ENCODE peak calls at places on chromosomes 4 and X, in eight cellular contexts. One of them, this sample, is unnamed.

GRCh38 chr4:140426610-140427103 is 791 bp downstream of the CLGN start:
- DNase-seq in CD4-positive, alpha-beta T cell: no peak
- DNase-seq in mammary epithelial cell: no peak
- DNase-seq in brain microvascular endothelial cell: no peak
- DNase-seq in CD8-positive, alpha-beta memory T cell: no peak
- DNase-seq in HL-60: no peak
- DNase-seq in colonic mucosa: no peak
- DNase-seq in adrenal gland: no peak
- DNase-seq in this sample: no peak

GRCh38 chrX:9538544-9539045 is 73.7 kb downstream of the TBL1X start:
- DNase-seq in CD4-positive, alpha-beta T cell: no peak
- DNase-seq in mammary epithelial cell: no peak
- DNase-seq in brain microvascular endothelial cell: no peak
- DNase-seq in CD8-positive, alpha-beta memory T cell: no peak
- DNase-seq in HL-60: no peak
- DNase-seq in colonic mucosa: peak; percentile 44
- DNase-seq in adrenal gland: no peak
- DNase-seq in this sample: no peak

GRCh38 chr4:1326751-1327525 is 20.1 kb upstream of the UVSSA start:
- DNase-seq in CD4-positive, alpha-beta T cell: no peak
- DNase-seq in mammary epithelial cell: no peak
- DNase-seq in brain microvascular endothelial cell: no peak
- DNase-seq in CD8-positive, alpha-beta memory T cell: no peak
- DNase-seq in HL-60: no peak
- DNase-seq in colonic mucosa: no peak
- DNase-seq in adrenal gland: no peak
- DNase-seq in this sample: no peak

GRCh38 chr4:146330392-146330791 is 116.1 kb downstream of the REELD1 start:
- DNase-seq in CD4-positive, alpha-beta T cell: no peak
- DNase-seq in mammary epithelial cell: peak; percentile 41
- DNase-seq in brain microvascular endothelial cell: no peak
- DNase-seq in CD8-positive, alpha-beta memory T cell: no peak
- DNase-seq in HL-60: no peak
- DNase-seq in colonic mucosa: no peak
- DNase-seq in adrenal gland: no peak
- DNase-seq in this sample: no peak

GRCh38 chr4:30294295-30294694 is 425.9 kb upstream of the PCDH7 start:
- DNase-seq in CD4-positive, alpha-beta T cell: no peak
- DNase-seq in mammary epithelial cell: no peak
- DNase-seq in brain microvascular endothelial cell: no peak
- DNase-seq in CD8-positive, alpha-beta memory T cell: no peak
- DNase-seq in HL-60: no peak
- DNase-seq in colonic mucosa: no peak
- DNase-seq in adrenal gland: no peak
- DNase-seq in this sample: no peak

GRCh38 chr4:93776386-93777080 is 52.0 kb upstream of the ATOH1 start:
- DNase-seq in CD4-positive, alpha-beta T cell: no peak
- DNase-seq in mammary epithelial cell: peak; percentile 87
- DNase-seq in brain microvascular endothelial cell: peak; percentile 11
- DNase-seq in CD8-positive, alpha-beta memory T cell: no peak
- DNase-seq in HL-60: no peak
- DNase-seq in colonic mucosa: no peak
- DNase-seq in adrenal gland: no peak
- DNase-seq in this sample: peak; percentile 77

GRCh38 chrX:132614297-132614696 is 125.5 kb upstream of the MBNL3 start:
- DNase-seq in CD4-positive, alpha-beta T cell: no peak
- DNase-seq in mammary epithelial cell: no peak
- DNase-seq in brain microvascular endothelial cell: no peak
- DNase-seq in CD8-positive, alpha-beta memory T cell: no peak
- DNase-seq in HL-60: no peak
- DNase-seq in colonic mucosa: no peak
- DNase-seq in adrenal gland: no peak
- DNase-seq in this sample: no peak

GRCh38 chrX:131262738-131263679 is 26.1 kb downstream of the IGSF1 start:
- DNase-seq in CD4-positive, alpha-beta T cell: no peak
- DNase-seq in mammary epithelial cell: no peak
- DNase-seq in brain microvascular endothelial cell: no peak
- DNase-seq in CD8-positive, alpha-beta memory T cell: no peak
- DNase-seq in HL-60: peak; percentile 39
- DNase-seq in colonic mucosa: no peak
- DNase-seq in adrenal gland: no peak
- DNase-seq in this sample: no peak

GRCh38 chrX:9862525-9862924 is 76.3 kb downstream of the SHROOM2 start:
- DNase-seq in CD4-positive, alpha-beta T cell: no peak
- DNase-seq in mammary epithelial cell: no peak
- DNase-seq in brain microvascular endothelial cell: no peak
- DNase-seq in CD8-positive, alpha-beta memory T cell: no peak
- DNase-seq in HL-60: no peak
- DNase-seq in colonic mucosa: no peak
- DNase-seq in adrenal gland: no peak
- DNase-seq in this sample: no peak

GRCh38 chr4:38359113-38359512 is 304.9 kb upstream of the KLF3 start:
- DNase-seq in CD4-positive, alpha-beta T cell: no peak
- DNase-seq in mammary epithelial cell: no peak
- DNase-seq in brain microvascular endothelial cell: no peak
- DNase-seq in CD8-positive, alpha-beta memory T cell: no peak
- DNase-seq in HL-60: no peak
- DNase-seq in colonic mucosa: no peak
- DNase-seq in adrenal gland: no peak
- DNase-seq in this sample: no peak

GRCh38 chr4:54961357-54961975 is 163.9 kb downstream of the KDR start:
- DNase-seq in CD4-positive, alpha-beta T cell: no peak
- DNase-seq in mammary epithelial cell: peak; percentile 14
- DNase-seq in brain microvascular endothelial cell: peak; percentile 48
- DNase-seq in CD8-positive, alpha-beta memory T cell: no peak
- DNase-seq in HL-60: peak; percentile 14
- DNase-seq in colonic mucosa: no peak
- DNase-seq in adrenal gland: no peak
- DNase-seq in this sample: no peak

GRCh38 chr4:1837069-1837468 is 18.9 kb downstream of the LETM1 start:
- DNase-seq in CD4-positive, alpha-beta T cell: no peak
- DNase-seq in mammary epithelial cell: no peak
- DNase-seq in brain microvascular endothelial cell: no peak
- DNase-seq in CD8-positive, alpha-beta memory T cell: no peak
- DNase-seq in HL-60: no peak
- DNase-seq in colonic mucosa: no peak
- DNase-seq in adrenal gland: no peak
- DNase-seq in this sample: no peak

GRCh38 chrX:88903989-88904718 is 157.1 kb downstream of the CPXCR1 start:
- DNase-seq in CD4-positive, alpha-beta T cell: no peak
- DNase-seq in mammary epithelial cell: no peak
- DNase-seq in brain microvascular endothelial cell: no peak
- DNase-seq in CD8-positive, alpha-beta memory T cell: no peak
- DNase-seq in HL-60: no peak
- DNase-seq in colonic mucosa: no peak
- DNase-seq in adrenal gland: no peak
- DNase-seq in this sample: no peak

GRCh38 chrX:56798866-56799864 is 70.1 kb downstream of the NBDY start:
- DNase-seq in CD4-positive, alpha-beta T cell: no peak
- DNase-seq in mammary epithelial cell: no peak
- DNase-seq in brain microvascular endothelial cell: no peak
- DNase-seq in CD8-positive, alpha-beta memory T cell: no peak
- DNase-seq in HL-60: no peak
- DNase-seq in colonic mucosa: peak; percentile 34
- DNase-seq in adrenal gland: peak; percentile 64
- DNase-seq in this sample: no peak

GRCh38 chr4:124044867-124045266 is 648.3 kb downstream of the SPRY1 start:
- DNase-seq in CD4-positive, alpha-beta T cell: no peak
- DNase-seq in mammary epithelial cell: no peak
- DNase-seq in brain microvascular endothelial cell: no peak
- DNase-seq in CD8-positive, alpha-beta memory T cell: no peak
- DNase-seq in HL-60: no peak
- DNase-seq in colonic mucosa: no peak
- DNase-seq in adrenal gland: no peak
- DNase-seq in this sample: no peak

GRCh38 chr4:152041304-152041703 is 280.5 kb upstream of the GATB start:
- DNase-seq in CD4-positive, alpha-beta T cell: no peak
- DNase-seq in mammary epithelial cell: no peak
- DNase-seq in brain microvascular endothelial cell: no peak
- DNase-seq in CD8-positive, alpha-beta memory T cell: no peak
- DNase-seq in HL-60: no peak
- DNase-seq in colonic mucosa: no peak
- DNase-seq in adrenal gland: no peak
- DNase-seq in this sample: no peak

GRCh38 chrX:78652971-78653822 is 5.9 kb downstream of the RTL3 start:
- DNase-seq in CD4-positive, alpha-beta T cell: no peak
- DNase-seq in mammary epithelial cell: peak; percentile 62
- DNase-seq in brain microvascular endothelial cell: peak; percentile 72
- DNase-seq in CD8-positive, alpha-beta memory T cell: no peak
- DNase-seq in HL-60: peak; percentile 86
- DNase-seq in colonic mucosa: no peak
- DNase-seq in adrenal gland: no peak
- DNase-seq in this sample: peak; percentile 14

GRCh38 chr4:75892508-75892907 is 9.7 kb downstream of the PPEF2 start:
- DNase-seq in CD4-positive, alpha-beta T cell: no peak
- DNase-seq in mammary epithelial cell: peak; percentile 5
- DNase-seq in brain microvascular endothelial cell: no peak
- DNase-seq in CD8-positive, alpha-beta memory T cell: no peak
- DNase-seq in HL-60: no peak
- DNase-seq in colonic mucosa: no peak
- DNase-seq in adrenal gland: no peak
- DNase-seq in this sample: no peak

GRCh38 chr4:109276482-109277095 is 25.9 kb downstream of the COL25A1 start:
- DNase-seq in CD4-positive, alpha-beta T cell: no peak
- DNase-seq in mammary epithelial cell: no peak
- DNase-seq in brain microvascular endothelial cell: no peak
- DNase-seq in CD8-positive, alpha-beta memory T cell: no peak
- DNase-seq in HL-60: no peak
- DNase-seq in colonic mucosa: no peak
- DNase-seq in adrenal gland: no peak
- DNase-seq in this sample: no peak

DNA sequence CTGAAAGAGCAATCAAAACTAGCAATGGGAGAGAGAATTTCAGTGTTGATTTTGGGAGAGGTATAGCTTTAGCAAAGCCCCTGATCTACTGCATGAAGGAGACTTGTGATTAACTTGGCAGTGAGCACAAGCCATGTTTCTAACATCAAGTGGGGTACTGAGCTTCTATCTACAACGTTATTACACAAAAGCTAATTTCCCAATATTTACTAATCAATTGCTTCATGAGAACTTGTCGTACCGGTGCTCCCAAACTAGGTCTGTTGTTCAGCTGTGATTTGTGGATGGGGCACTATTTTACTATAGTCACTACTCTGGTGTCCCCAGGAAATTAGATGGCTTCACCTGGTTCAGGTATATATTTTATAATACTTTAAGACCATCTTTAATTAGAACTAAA is 16.2 kb downstream of the ANK2 start:
- DNase-seq in CD4-positive, alpha-beta T cell: no peak
- DNase-seq in mammary epithelial cell: no peak
- DNase-seq in brain microvascular endothelial cell: no peak
- DNase-seq in CD8-positive, alpha-beta memory T cell: no peak
- DNase-seq in HL-60: no peak
- DNase-seq in colonic mucosa: no peak
- DNase-seq in adrenal gland: no peak
- DNase-seq in this sample: no peak
- H3K27ac ChIP-seq in CD4-positive, alpha-beta T cell: no peak overlapping the region
- H3K27ac ChIP-seq in mammary epithelial cell: no peak overlapping the region
- H3K27ac ChIP-seq in brain microvascular endothelial cell: no peak overlapping the region
- H3K27ac ChIP-seq in CD8-positive, alpha-beta memory T cell: no peak overlapping the region
- H3K27ac ChIP-seq in HL-60: no peak overlapping the region
- H3K27ac ChIP-seq in colonic mucosa: no peak overlapping the region
- H3K27ac ChIP-seq in adrenal gland: no peak overlapping the region
- H3K27ac ChIP-seq in this sample: no peak overlapping the region

DNA sequence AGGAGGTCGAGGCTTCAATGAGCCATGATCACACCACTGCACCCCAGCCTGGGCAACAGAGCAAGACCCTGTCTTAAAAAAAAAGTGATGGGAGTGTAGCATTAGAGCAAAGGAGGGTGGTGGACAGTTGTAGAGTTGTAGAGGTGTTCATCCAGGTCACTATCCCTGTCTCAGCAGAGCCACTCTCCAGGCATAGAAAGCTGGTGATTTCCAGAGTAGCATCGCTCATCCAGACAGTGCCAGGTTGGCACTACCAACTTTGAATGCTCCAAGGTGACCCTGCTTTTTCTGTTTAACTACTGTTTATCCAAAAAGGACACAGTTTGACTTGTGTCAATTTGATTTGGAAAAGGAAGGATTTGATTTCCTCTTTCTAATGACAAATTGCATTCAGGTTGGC is 147.3 kb downstream of the USP46 start:
- DNase-seq in CD4-positive, alpha-beta T cell: no peak
- DNase-seq in mammary epithelial cell: no peak
- DNase-seq in brain microvascular endothelial cell: no peak
- DNase-seq in CD8-positive, alpha-beta memory T cell: no peak
- DNase-seq in HL-60: no peak
- DNase-seq in colonic mucosa: no peak
- DNase-seq in adrenal gland: no peak
- DNase-seq in this sample: no peak
- H3K27ac ChIP-seq in CD4-positive, alpha-beta T cell: no peak overlapping the region
- H3K27ac ChIP-seq in mammary epithelial cell: no peak overlapping the region
- H3K27ac ChIP-seq in brain microvascular endothelial cell: no peak overlapping the region
- H3K27ac ChIP-seq in CD8-positive, alpha-beta memory T cell: no peak overlapping the region
- H3K27ac ChIP-seq in HL-60: no peak overlapping the region
- H3K27ac ChIP-seq in colonic mucosa: no peak overlapping the region
- H3K27ac ChIP-seq in adrenal gland: no peak overlapping the region
- H3K27ac ChIP-seq in this sample: no peak overlapping the region

GRCh38 chr4:14700083-14700482 is 302.2 kb upstream of the CPEB2 start:
- DNase-seq in CD4-positive, alpha-beta T cell: no peak
- DNase-seq in mammary epithelial cell: no peak
- DNase-seq in brain microvascular endothelial cell: no peak
- DNase-seq in CD8-positive, alpha-beta memory T cell: no peak
- DNase-seq in HL-60: no peak
- DNase-seq in colonic mucosa: no peak
- DNase-seq in adrenal gland: no peak
- DNase-seq in this sample: no peak
- H3K27ac ChIP-seq in CD4-positive, alpha-beta T cell: no peak overlapping the region
- H3K27ac ChIP-seq in mammary epithelial cell: no peak overlapping the region
- H3K27ac ChIP-seq in brain microvascular endothelial cell: no peak overlapping the region
- H3K27ac ChIP-seq in CD8-positive, alpha-beta memory T cell: no peak overlapping the region
- H3K27ac ChIP-seq in HL-60: no peak overlapping the region
- H3K27ac ChIP-seq in colonic mucosa: no peak overlapping the region
- H3K27ac ChIP-seq in adrenal gland: no peak overlapping the region
- H3K27ac ChIP-seq in this sample: no peak overlapping the region

GRCh38 chr4:184648220-184649025 is 824 bp downstream of the CASP3 start:
- DNase-seq in CD4-positive, alpha-beta T cell: peak; percentile 35
- DNase-seq in mammary epithelial cell: peak; percentile 55
- DNase-seq in brain microvascular endothelial cell: no peak
- DNase-seq in CD8-positive, alpha-beta memory T cell: peak; percentile 27
- DNase-seq in HL-60: peak; percentile 41
- DNase-seq in colonic mucosa: peak; percentile 60
- DNase-seq in adrenal gland: peak; percentile 59
- DNase-seq in this sample: no peak

GRCh38 chr4:184645904-184646610 is 3.2 kb downstream of the CASP3 start:
- DNase-seq in CD4-positive, alpha-beta T cell: no peak
- DNase-seq in mammary epithelial cell: no peak
- DNase-seq in brain microvascular endothelial cell: no peak
- DNase-seq in CD8-positive, alpha-beta memory T cell: no peak
- DNase-seq in HL-60: no peak
- DNase-seq in colonic mucosa: peak; percentile 63
- DNase-seq in adrenal gland: no peak
- DNase-seq in this sample: no peak

GRCh38 chr4:184649026-184649970 is at the start of the genes CASP3 and PRIMPOL:
- DNase-seq in CD4-positive, alpha-beta T cell: peak; percentile 99
- DNase-seq in mammary epithelial cell: peak; percentile 95
- DNase-seq in brain microvascular endothelial cell: peak; percentile 91
- DNase-seq in CD8-positive, alpha-beta memory T cell: peak; percentile 95
- DNase-seq in HL-60: peak; percentile 96
- DNase-seq in colonic mucosa: peak; percentile 98
- DNase-seq in adrenal gland: peak; percentile 97
- DNase-seq in this sample: peak; percentile 79

GRCh38 chr4:184649971-184650855 is 675 bp downstream of the PRIMPOL start:
- DNase-seq in CD4-positive, alpha-beta T cell: no peak
- DNase-seq in mammary epithelial cell: peak; percentile 59
- DNase-seq in brain microvascular endothelial cell: no peak
- DNase-seq in CD8-positive, alpha-beta memory T cell: no peak
- DNase-seq in HL-60: peak; percentile 36
- DNase-seq in colonic mucosa: no peak
- DNase-seq in adrenal gland: peak; percentile 36
- DNase-seq in this sample: no peak

GRCh38 chr4:184647391-184648101 is 1.7 kb downstream of the CASP3 start:
- DNase-seq in CD4-positive, alpha-beta T cell: no peak
- DNase-seq in mammary epithelial cell: peak; percentile 11
- DNase-seq in brain microvascular endothelial cell: no peak
- DNase-seq in CD8-positive, alpha-beta memory T cell: no peak
- DNase-seq in HL-60: no peak
- DNase-seq in colonic mucosa: no peak
- DNase-seq in adrenal gland: no peak
- DNase-seq in this sample: no peak
- H3K27ac ChIP-seq in CD4-positive, alpha-beta T cell: peak overlapping the region; percentile 72
- H3K27ac ChIP-seq in mammary epithelial cell: peak overlapping the region; percentile 73
- H3K27ac ChIP-seq in brain microvascular endothelial cell: peak overlapping the region; percentile 81
- H3K27ac ChIP-seq in CD8-positive, alpha-beta memory T cell: peak overlapping the region; percentile 82
- H3K27ac ChIP-seq in HL-60: no peak overlapping the region
- H3K27ac ChIP-seq in colonic mucosa: peak overlapping the region; percentile 99
- H3K27ac ChIP-seq in adrenal gland: peak overlapping the region; percentile 98
- H3K27ac ChIP-seq in this sample: peak overlapping the region; percentile 94